ENCODE peak calls at places on chromosomes 4 and X, in four cellular contexts. A, G, N and R are unnamed samples.

GRCh38 chr4:40564815-40565505 is 64.7 kb downstream of the RBM47 start:
- DNase-seq in A (no peak), G (no peak), N (peak), R (no peak)

GRCh38 chr4:791866-792630 is 33.9 kb downstream of the CPLX1 start:
- DNase-seq in A (no peak), G (no peak), N (peak), R (no peak)

GRCh38 chr4:73234712-73235111 is 23.9 kb downstream of the ANKRD17 start:
- DNase-seq in A (no peak), G (no peak), N (no peak), R (no peak)

GRCh38 chrX:39891781-39892180 is 206.0 kb downstream of the BCOR start:
- DNase-seq in A (no peak), G (no peak), N (no peak), R (no peak)

GRCh38 chr4:158112612-158113011 is 60.2 kb downstream of the GASK1B start:
- DNase-seq in A (peak), G (no peak), N (no peak), R (no peak)

GRCh38 chr4:15956179-15956850 is 6.7 kb downstream of the FGFBP2 start:
- DNase-seq in A (peak), G (peak), N (peak), R (peak)

GRCh38 chr4:152729466-152729865 is 49.7 kb upstream of the TMEM154 start:
- DNase-seq in A (peak), G (no peak), N (no peak), R (no peak)

GRCh38 chr4:71559957-71560541 is 221.2 kb downstream of the SLC4A4 start:
- DNase-seq in A (peak), G (no peak), N (no peak), R (no peak)

GRCh38 chr4:130468340-130468739 is 1372.4 kb downstream of the C4orf33 start:
- DNase-seq in A (no peak), G (no peak), N (no peak), R (no peak)

GRCh38 chrX:31435592-31435991 is 363.8 kb upstream of the FTHL17 start:
- DNase-seq in A (peak), G (no peak), N (peak), R (no peak)

GRCh38 chr4:152220201-152220666 is 315.7 kb downstream of the FBXW7 start:
- DNase-seq in A (no peak), G (no peak), N (no peak), R (no peak)

GRCh38 chrX:7351946-7352345 is 204.0 kb upstream of the PUDP start:
- DNase-seq in A (peak), G (no peak), N (no peak), R (no peak)

GRCh38 chrX:34918091-34918736 is 24.4 kb upstream of the FAM47B start:
- DNase-seq in A (peak), G (no peak), N (no peak), R (no peak)

GRCh38 chrX:16946971-16947562 is 609 bp downstream of the REPS2 start:
- DNase-seq in A (no peak), G (no peak), N (peak), R (no peak)

GRCh38 chr4:97457253-97457652 is 686.0 kb downstream of the STPG2 start:
- DNase-seq in A (no peak), G (no peak), N (no peak), R (no peak)

GRCh38 chr4:14375816-14376215 is 626.5 kb upstream of the CPEB2 start:
- DNase-seq in A (no peak), G (no peak), N (no peak), R (no peak)

DNA sequence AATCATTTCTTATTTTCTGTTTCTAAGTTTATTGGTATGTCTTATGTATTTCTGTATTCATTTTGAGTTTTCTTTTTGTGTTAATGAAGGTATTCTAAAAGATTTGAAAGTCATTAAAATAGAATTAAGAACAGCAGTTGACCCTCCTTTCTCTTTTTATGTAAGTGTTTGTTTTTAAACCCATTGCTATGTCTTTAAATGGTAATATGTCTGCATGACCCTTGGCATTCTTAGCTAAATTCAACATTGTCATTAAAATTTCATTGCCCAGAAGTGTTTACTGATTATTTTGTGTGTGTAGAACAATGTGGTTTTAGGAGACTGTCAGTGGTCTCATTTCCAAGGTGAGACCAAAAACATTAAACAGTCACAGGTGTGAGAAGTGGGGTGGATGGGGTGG is 197.8 kb downstream of the PCDH7 start:
- DNase-seq in A (no peak), G (no peak), N (no peak), R (no peak)
- H3K4me3 ChIP-seq in A (no peak), G (no peak), N (no peak), R (no peak)

GRCh38 chr4:120062663-120063195 is 3.9 kb downstream of the MAD2L1 start:
- DNase-seq in A (peak), G (no peak), N (no peak), R (no peak)

GRCh38 chr4:120070191-120070590 is 3.5 kb upstream of the MAD2L1 start:
- DNase-seq in A (peak), G (no peak), N (no peak), R (no peak)

GRCh38 chr4:120066182-120066524 is 495 bp downstream of the MAD2L1 start:
- DNase-seq in A (no peak), G (no peak), N (no peak), R (no peak)

GRCh38 chr4:120066525-120067333 is at the start of gene MAD2L1:
- DNase-seq in A (peak), G (peak), N (peak), R (peak)

DNA sequence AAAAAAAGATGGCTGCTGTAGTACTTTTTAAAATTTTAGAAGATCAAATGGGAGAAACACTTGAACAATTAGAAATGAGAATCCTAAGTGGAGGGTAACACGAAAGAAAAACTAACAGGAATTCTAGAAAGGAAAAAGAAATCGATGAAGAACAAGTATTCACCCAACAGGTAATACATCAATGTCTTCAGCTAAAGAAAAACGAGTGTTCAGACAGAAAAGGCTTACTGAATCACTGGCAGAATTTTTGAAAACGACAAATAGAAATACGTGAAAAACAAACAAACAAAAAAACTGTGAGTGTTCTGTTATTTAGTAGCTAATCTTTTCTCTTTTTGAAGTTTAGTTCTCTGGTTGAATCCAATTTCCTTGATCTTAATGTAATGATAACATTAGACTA is 1.8 kb downstream of the MAD2L1 start:
- DNase-seq in A (no peak), G (no peak), N (no peak), R (no peak)
- H3K4me3 ChIP-seq in A (peak), G (no peak), N (no peak), R (no peak)

DNA sequence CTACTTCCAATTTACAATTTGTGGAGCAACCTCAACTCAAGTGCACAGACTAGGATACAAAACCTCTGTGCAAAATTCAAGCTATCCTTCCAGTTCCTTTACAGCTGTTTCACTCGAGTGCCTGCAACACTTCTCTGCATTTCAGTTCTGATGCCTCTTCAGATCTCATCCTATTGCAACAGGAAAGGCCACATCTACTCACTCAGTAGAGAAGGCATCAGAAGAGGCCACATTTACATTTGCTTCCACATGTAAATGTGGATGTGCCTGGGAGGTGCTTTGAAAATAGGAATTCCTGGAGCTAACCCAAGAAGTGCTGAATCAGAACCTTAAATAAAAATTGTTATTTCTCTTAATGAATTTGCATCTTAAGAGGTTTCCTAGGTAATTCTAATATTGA is 45.8 kb upstream of the SERTM2 start:
- DNase-seq in A (no peak), G (no peak), N (peak), R (no peak)
- H3K4me3 ChIP-seq in A (no peak), G (no peak), N (no peak), R (no peak)

GRCh38 chr4:8872402-8873291 is 1.0 kb upstream of the HMX1 start:
- DNase-seq in A (no peak), G (no peak), N (peak), R (no peak)
- H3K4me3 ChIP-seq in A (no peak), G (no peak), N (peak), R (peak)

GRCh38 chr4:68572653-68573052 is 3.5 kb downstream of the UGT2B17 start:
- DNase-seq in A (no peak), G (no peak), N (no peak), R (no peak)

GRCh38 chr4:68577590-68577989 is 1.5 kb upstream of the UGT2B17 start:
- DNase-seq in A (no peak), G (no peak), N (no peak), R (no peak)

GRCh38 chr4:68581382-68582338 is 5.5 kb upstream of the UGT2B17 start:
- DNase-seq in A (no peak), G (no peak), N (no peak), R (no peak)

GRCh38 chr4:68575081-68575480 is 1.0 kb downstream of the UGT2B17 start:
- DNase-seq in A (no peak), G (no peak), N (no peak), R (no peak)

DNA sequence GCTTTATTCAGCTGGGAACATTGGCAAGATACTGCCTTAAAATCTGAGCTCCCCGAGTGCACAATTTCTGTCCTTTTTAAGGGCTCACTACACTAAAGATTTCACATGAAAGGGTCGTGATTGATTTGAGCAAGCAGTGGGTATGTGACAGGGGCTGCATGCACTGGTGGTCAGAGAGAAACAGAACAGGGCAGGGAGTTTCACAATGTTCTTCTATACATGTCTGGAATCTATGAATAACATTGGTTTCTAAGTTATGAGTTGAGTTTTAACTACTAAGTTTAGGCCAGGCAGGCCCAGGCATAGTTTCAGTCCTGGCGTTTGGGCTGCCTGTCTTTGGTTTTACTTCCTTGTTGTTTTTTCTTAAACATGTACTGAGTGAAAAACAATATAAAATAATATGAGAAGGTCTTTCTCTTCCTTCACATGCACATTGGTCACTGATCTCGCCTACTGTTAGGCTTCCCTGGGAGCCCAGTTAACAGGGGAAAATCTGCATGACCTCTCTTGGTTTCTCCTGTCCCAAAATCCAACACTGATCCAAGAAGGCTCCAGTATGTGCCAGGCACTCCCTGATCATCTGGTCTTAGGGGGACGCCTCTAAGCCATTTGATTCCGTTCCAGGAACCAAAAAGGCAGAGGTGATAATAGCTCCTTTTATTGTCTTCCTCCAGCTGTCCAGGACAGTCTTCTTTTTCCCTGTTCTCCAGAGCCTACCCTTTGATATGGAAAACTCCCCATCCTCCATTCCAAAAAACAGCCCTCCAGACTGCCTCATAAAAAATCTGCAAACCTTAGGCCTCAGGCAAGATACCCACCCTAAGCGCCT is at the start of gene UGT2B17:
- DNase-seq in A (no peak), G (no peak), N (no peak), R (no peak)
- H3K4me3 ChIP-seq in A (no peak), G (no peak), N (no peak), R (no peak)

GRCh38 chrX:15738686-15739016 is 581 bp downstream of the CA5B start:
- DNase-seq in A (no peak), G (no peak), N (no peak), R (no peak)
- H3K4me3 ChIP-seq in A (peak), G (peak), N (peak), R (peak)

DNA sequence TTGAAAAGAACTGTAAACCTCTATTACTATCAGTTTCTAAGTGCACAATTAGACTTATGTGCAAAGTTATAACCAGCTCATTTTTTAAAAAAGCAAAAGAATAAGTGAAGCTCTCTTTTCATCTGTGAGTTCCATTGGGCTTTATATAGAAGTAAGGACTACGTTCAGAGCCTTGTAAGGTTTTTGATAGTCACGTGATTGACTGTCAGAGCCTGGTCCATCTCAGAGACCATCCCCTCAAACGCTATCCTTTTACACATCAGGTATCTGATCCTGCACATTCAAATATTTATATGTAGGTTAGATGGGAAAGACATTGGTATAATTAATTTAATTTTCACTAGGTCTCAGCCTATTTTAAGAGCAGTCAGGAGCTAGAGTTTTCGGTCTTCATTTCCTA is 279.3 kb downstream of the INPP4B start:
- DNase-seq in A (no peak), G (no peak), N (no peak), R (no peak)
- H3K4me3 ChIP-seq in A (no peak), G (peak), N (no peak), R (no peak)

DNA sequence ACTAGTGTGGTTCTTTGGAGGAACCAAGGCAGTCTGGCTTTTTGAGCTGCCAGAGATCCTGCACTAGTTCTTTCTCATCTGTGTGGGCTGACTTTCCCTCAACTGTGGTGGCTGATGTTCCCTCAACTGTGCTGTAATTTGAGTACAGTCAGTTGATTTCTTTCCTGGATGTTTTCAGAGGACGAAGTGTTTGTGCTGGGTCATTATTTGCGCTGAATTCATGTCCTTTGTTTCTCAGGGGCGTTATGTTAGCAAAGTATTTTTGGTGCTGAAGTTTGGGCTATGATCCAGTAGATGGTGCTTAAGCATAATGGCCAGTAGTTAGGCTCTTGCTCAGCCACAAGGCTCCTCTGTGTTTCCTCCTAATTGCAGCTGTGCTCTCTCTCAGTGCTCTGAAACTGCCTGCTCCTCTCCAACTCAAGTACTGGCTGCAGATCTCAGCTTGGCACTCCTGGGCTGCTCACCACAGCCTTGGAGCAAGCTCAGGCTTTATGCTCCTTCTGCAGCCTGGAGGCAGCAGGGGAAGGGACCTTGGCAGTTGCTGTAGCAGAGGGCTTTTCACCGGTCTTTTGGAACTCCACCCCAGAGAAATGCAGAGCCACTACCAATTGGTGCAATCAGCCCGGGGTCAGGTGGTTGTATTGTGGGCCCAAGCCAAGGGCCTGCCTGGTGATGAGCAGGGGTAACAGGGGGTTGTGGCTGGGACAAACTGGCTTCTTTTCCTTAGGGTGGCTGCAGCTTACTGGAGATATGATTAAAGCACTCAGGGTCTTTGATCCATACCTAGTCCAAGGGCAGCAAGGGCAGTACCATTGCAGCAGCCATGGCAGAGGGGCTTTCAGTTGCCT is 27.9 kb downstream of the ENPEP start:
- DNase-seq in A (peak), G (no peak), N (no peak), R (no peak)
- H3K4me3 ChIP-seq in A (no peak), G (no peak), N (no peak), R (no peak)

GRCh38 chrX:45711231-45711630 is 510.6 kb upstream of the DIPK2B start:
- DNase-seq in A (no peak), G (no peak), N (no peak), R (no peak)
- H3K4me3 ChIP-seq in A (peak), G (no peak), N (no peak), R (no peak)